ENCODE peak calls at places on chromosomes 2 and 18, in nine cellular contexts. K is uterus, Z is heart left ventricle, G is A549, F is endothelial cell of umbilical vein, U is gastrocnemius medialis, E is adrenal gland, L is HCT116, M is sigmoid colon. V is an unnamed sample.
A peak's percentile ranks its signal among the peaks of the same experiment; 100 is the strongest.

GRCh38 chr2:112658301-112658700 is 12.6 kb downstream of the SLC20A1 start:
- DNase-seq in Z (no peak), G (no peak), E (no peak), L (no peak), K (no peak), F (no peak), M (no peak), U (no peak), V (no peak)

GRCh38 chr2:10079931-10080535 is at the start of gene CYS1:
- DNase-seq in K (no peak), F (no peak), G (peak; percentile 57), L (no peak), E (no peak), U (no peak), Z (peak; percentile 42), M (no peak), V (no peak)

GRCh38 chr2:144946263-144946662 is 426.3 kb upstream of the ZEB2 start:
- DNase-seq in L (no peak), U (no peak), E (no peak), Z (no peak), G (no peak), M (no peak), K (no peak), F (no peak), V (peak; percentile 49)

GRCh38 chr18:70414315-70414714 is 125.5 kb downstream of the SOCS6 start:
- DNase-seq in U (no peak), M (no peak), G (no peak), F (no peak), E (no peak), K (no peak), L (no peak), Z (no peak), V (no peak)

GRCh38 chr18:13425357-13426095 is 207.0 kb downstream of the LDLRAD4 start:
- DNase-seq in K (no peak), U (no peak), M (peak; percentile 54), L (no peak), G (no peak), F (no peak), E (no peak), Z (no peak), V (no peak)

GRCh38 chr2:219210572-219211362 is 4.2 kb downstream of the ZFAND2B start:
- DNase-seq in F (no peak), G (no peak), E (no peak), M (peak; percentile 60), K (no peak), Z (no peak), U (no peak), L (no peak), V (peak; percentile 41)

GRCh38 chr2:1855150-1855549 is 110.8 kb upstream of the PXDN start:
- DNase-seq in E (peak; percentile 61), Z (no peak), G (no peak), K (no peak), L (no peak), M (no peak), F (no peak), U (no peak), V (no peak)

GRCh38 chr18:54296017-54296416 is 26.7 kb downstream of the POLI start:
- DNase-seq in E (no peak), Z (no peak), F (peak; percentile 14), M (no peak), G (no peak), K (no peak), L (no peak), U (no peak), V (no peak)

GRCh38 chr2:197677483-197677882 is 2.1 kb upstream of the RFTN2 start:
- DNase-seq in F (no peak), E (no peak), K (no peak), Z (no peak), G (no peak), L (no peak), U (no peak), M (no peak), V (no peak)

GRCh38 chr2:191713837-191714236 is 35.9 kb downstream of the NABP1 start:
- DNase-seq in M (no peak), Z (no peak), F (no peak), L (peak; percentile 23), K (no peak), E (no peak), G (peak; percentile 59), U (no peak), V (no peak)

GRCh38 chr18:47235096-47235495 is 16.4 kb downstream of the SKOR2 start:
- DNase-seq in U (no peak), F (no peak), K (no peak), L (no peak), M (no peak), G (no peak), Z (no peak), E (no peak), V (no peak)

GRCh38 chr2:136131961-136132839 is 14.3 kb upstream of the CXCR4 start:
- DNase-seq in G (no peak), Z (no peak), L (no peak), E (no peak), K (no peak), F (no peak), M (no peak), U (no peak), V (peak; percentile 93)
- TF ChIP-seq POLR2A in G (no peak), Z (no peak), L (no peak), E (no peak), K (no peak), F (no peak), M (no peak), U (no peak), V (peak; percentile 14)

DNA sequence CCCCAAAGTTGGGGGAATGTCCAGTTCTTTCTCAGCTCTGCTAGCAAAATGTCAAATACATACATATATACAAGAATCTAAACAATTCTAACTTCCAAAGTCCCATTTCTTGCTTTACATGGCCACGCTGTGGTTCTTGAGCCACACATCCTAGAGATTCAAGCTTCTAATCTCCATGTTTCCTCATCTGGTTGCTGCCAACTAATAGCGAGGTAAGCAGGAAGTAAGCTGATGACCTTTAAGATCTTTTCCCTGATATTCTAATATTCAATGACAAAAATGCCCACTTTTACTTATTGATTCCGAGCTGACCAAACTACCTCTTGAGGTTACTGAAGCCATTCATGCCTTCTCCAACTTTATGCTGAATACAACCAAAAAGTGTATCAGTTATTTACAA is 3.3 kb downstream of the VPS54 start:
- DNase-seq in L (no peak), M (no peak), G (no peak), K (no peak), U (no peak), E (no peak), F (no peak), Z (no peak), V (no peak)
- H3K4me1 ChIP-seq in L (peaks cover 3% of the 10 kb centered on the region), M (peaks cover 47% of the 10 kb centered on the region), G (peaks cover 34% of the 10 kb centered on the region), K (no peaks in the 10 kb centered on the region), U (peaks cover 44% of the 10 kb centered on the region), E (peaks cover 38% of the 10 kb centered on the region), F (peaks cover 13% of the 10 kb centered on the region), Z (peaks cover 21% of the 10 kb centered on the region), V (no peaks in the 10 kb centered on the region)

DNA sequence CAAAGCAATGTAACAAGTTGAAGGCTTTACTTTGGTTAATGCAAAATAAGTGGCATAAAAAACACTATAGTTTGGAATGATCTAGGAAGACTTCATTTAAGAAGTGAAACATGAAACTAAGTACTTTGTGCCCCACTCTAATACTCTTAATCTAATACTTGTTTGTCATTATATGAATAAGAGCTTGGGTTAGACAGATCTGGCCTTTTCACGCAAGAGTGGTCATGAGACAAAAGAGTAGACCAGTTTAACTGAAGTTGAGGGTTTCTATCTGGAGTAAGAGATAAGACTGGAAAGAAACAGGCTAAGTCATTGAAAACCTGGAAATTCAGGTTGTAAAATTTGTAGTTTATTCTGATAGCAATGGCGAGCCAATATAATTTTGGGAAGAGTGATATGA is 2.8 kb downstream of the SLC30A6 start:
- DNase-seq in F (no peak), L (no peak), E (no peak), K (no peak), Z (no peak), M (no peak), G (no peak), U (no peak), V (no peak)
- TF ChIP-seq POLR2A in F (no peak), L (no peak), E (no peak), K (no peak), Z (no peak), M (no peak), G (no peak), U (no peak), V (no peak)

DNA sequence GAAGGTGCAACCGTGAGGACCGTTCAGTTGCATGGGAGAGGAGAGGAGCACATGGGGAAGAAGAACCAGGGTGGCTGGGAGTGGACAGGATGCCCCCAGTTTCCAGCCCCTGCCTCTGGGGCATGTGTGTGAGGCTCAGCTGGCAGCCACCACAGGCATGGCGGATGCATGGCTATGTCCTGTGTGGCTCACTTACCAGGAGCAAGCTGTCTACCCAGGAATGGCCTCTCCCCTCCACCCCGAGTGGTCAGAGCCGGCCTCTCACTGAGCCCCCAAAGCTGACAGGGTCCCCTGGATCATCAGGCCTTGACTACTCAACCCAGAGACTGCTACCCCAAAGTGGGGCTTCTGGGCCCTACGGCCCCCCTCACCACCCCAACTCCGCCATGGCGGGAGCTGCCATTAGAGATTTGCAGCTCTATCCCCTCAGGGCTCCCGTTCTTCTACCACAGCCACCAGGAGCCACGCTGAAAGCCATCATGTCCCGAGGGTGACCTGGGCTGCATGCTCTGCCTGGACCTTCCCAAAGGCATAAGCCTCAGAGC is 65.3 kb downstream of the RHOB start:
- DNase-seq in Z (no peak), E (no peak), L (no peak), F (no peak), K (no peak), G (no peak), M (peak; percentile 48), U (no peak), V (no peak)
- H3K4me1 ChIP-seq in Z (no peaks in the 10 kb centered on the region), E (peaks cover 10% of the 10 kb centered on the region), L (peaks cover 24% of the 10 kb centered on the region), F (peaks cover 21% of the 10 kb centered on the region), K (no peaks in the 10 kb centered on the region), G (peaks cover 26% of the 10 kb centered on the region), M (peaks cover 19% of the 10 kb centered on the region), U (peaks cover 11% of the 10 kb centered on the region), V (no peaks in the 10 kb centered on the region)

V was measured in Peyer's patch.